ENCODE peak calls at places on chromosomes 16 and 17, in ten cellular contexts. N, R, B, Q, F, J, A, I, X and E are unnamed samples. For H3K9me3, the result is how much of the 10 kb centered on the place peaks cover.

GRCh38 chr16:70651524-70651923 is 5.2 kb downstream of the IL34 start:
- DNase-seq in Q (no peak), X (no peak), F (no peak), I (no peak), N (peak), R (peak), A (no peak), J (no peak), B (no peak), E (no peak)

GRCh38 chr16:53995378-53995777 is 291.2 kb downstream of the IRX3 start:
- DNase-seq in R (no peak), B (no peak), Q (no peak), I (no peak), F (no peak), A (no peak), N (no peak), J (no peak), X (no peak), E (no peak)

GRCh38 chr17:2058521-2059124 is 3.7 kb downstream of the HIC1 start:
- DNase-seq in B (peak), X (peak), A (peak), N (no peak), Q (peak), F (no peak), J (no peak), R (peak), I (peak), E (peak)

GRCh38 chr16:79351927-79352326 is 248.6 kb downstream of the MAF start:
- DNase-seq in F (no peak), R (no peak), A (no peak), N (no peak), Q (no peak), X (no peak), I (no peak), J (no peak), B (no peak), E (no peak)

GRCh38 chr17:44152875-44153274 is 11.1 kb downstream of the HROB start:
- DNase-seq in N (peak), R (no peak), F (no peak), B (no peak), X (no peak), I (no peak), J (no peak), A (no peak), Q (no peak), E (no peak)

GRCh38 chr17:31917065-31917529 is 15.6 kb upstream of the UTP6 start:
- DNase-seq in B (peak), Q (no peak), F (no peak), I (no peak), J (no peak), X (no peak), A (no peak), R (peak), N (no peak), E (no peak)

GRCh38 chr17:64024215-64024654 is 3.8 kb upstream of the ICAM2 start:
- DNase-seq in F (no peak), Q (no peak), J (no peak), R (no peak), A (no peak), B (no peak), N (no peak), I (no peak), X (peak), E (no peak)

GRCh38 chr17:78364436-78365281 is 4.8 kb upstream of the SOCS3 start:
- DNase-seq in R (no peak), I (no peak), F (no peak), J (no peak), B (no peak), X (no peak), Q (no peak), A (no peak), N (peak), E (no peak)

GRCh38 chr17:44653954-44654353 is 2.3 kb upstream of the MEIOC start:
- DNase-seq in I (no peak), Q (no peak), A (no peak), F (no peak), N (no peak), X (no peak), R (no peak), B (no peak), J (no peak), E (no peak)

GRCh38 chr16:89357460-89357859 is 132.9 kb downstream of the ANKRD11 start:
- DNase-seq in N (no peak), F (no peak), I (no peak), A (no peak), X (peak), B (no peak), J (no peak), R (peak), Q (no peak), E (no peak)

GRCh38 chr17:3378321-3378720 is 7.8 kb downstream of the OR3A2 start:
- DNase-seq in N (no peak), B (no peak), F (no peak), X (no peak), A (no peak), Q (no peak), I (no peak), R (no peak), J (no peak), E (no peak)
- H3K9me3 ChIP-seq in N (under half), B (under half), F (under half), X (under half), A (under half), Q (under half), I (under half), R (under half), J (under half), E (under half)

GRCh38 chr16:35207059-35207999 is 1747.9 kb downstream of the TP53TG3F start:
- DNase-seq in B (no peak), A (no peak), F (no peak), X (peak), R (peak), I (no peak), N (no peak), Q (no peak), J (no peak), E (no peak)
- H3K9me3 ChIP-seq in B (under half), A (under half), F (under half), X (under half), R (under half), I (under half), N (under half), Q (under half), J (under half), E (under half)

GRCh38 chr17:50141750-50142119 is 8.7 kb downstream of the PPP1R9B start:
- DNase-seq in X (no peak), B (no peak), J (no peak), F (no peak), N (no peak), Q (peak), I (no peak), A (no peak), R (no peak), E (no peak)

GRCh38 chr17:50144346-50144745 is 6.1 kb downstream of the PPP1R9B start:
- DNase-seq in Q (no peak), J (no peak), I (no peak), A (no peak), B (no peak), X (no peak), R (no peak), N (no peak), F (no peak), E (no peak)

GRCh38 chr17:50145532-50146229 is 4.8 kb downstream of the PPP1R9B start:
- DNase-seq in N (no peak), I (no peak), B (no peak), A (no peak), X (no peak), Q (no peak), R (no peak), J (no peak), F (no peak), E (no peak)

GRCh38 chr17:50144845-50145531 is 5.5 kb downstream of the PPP1R9B start:
- DNase-seq in N (no peak), R (no peak), I (no peak), A (no peak), Q (peak), X (no peak), F (no peak), J (no peak), B (peak), E (no peak)

GRCh38 chr17:50143461-50144176 is 6.9 kb downstream of the PPP1R9B start:
- DNase-seq in N (no peak), J (no peak), I (no peak), Q (no peak), F (no peak), B (no peak), A (no peak), X (no peak), R (no peak), E (no peak)
- H3K9me3 ChIP-seq in N (under half), J (under half), I (under half), Q (under half), F (under half), B (under half), A (under half), X (under half), R (under half), E (under half)

DNA sequence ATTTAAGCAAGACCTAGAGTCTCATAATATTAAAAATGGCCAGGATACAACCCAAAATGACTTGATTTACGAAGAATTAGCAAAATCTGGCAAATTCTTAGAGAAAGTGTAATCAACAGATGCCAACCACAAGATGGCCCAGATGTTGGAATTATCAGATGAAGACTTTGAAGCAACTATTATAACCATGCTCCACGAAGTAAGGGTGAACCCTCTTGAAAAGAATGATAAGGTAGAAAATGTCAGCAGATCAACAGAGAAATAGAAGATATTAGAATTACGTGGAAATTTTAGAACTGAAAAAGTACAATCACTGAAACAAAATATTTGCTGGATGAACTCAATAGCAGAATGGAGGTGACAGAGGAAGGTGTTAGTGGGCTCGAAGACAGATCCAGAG is 50.1 kb upstream of the CLEC19A start:
- DNase-seq in A (no peak), Q (no peak), F (no peak), X (no peak), B (no peak), R (no peak), I (no peak), J (no peak), N (no peak), E (no peak)
- H3K9me3 ChIP-seq in A (under half), Q (under half), F (under half), X (under half), B (under half), R (under half), I (under half), J (under half), N (under half), E (under half)

DNA sequence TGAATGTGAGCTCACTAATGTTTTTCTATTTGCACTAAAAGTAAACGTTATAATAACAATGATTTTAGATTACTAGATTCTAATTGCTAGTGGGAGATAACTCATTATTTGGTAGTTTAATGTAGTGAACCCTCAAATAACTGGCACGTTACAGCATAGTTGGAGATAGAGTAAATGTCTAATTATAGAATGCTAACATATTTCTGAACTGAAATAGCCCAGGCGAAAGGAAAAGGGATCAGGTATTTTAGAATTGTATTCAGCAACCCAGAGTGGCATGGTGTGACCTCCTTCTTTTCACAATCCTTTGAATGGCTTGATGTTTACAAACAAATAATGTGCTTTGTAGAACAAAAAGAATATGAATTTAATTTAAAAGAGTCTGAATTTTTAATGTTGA is 1221.2 kb downstream of the CDH8 start:
- DNase-seq in N (no peak), A (no peak), X (no peak), Q (no peak), R (no peak), I (no peak), F (no peak), B (no peak), J (no peak), E (no peak)
- H3K9me3 ChIP-seq in N (under half), A (under half), X (under half), Q (under half), R (under half), I (under half), F (under half), B (under half), J (under half), E (under half)